ENCODE peak calls at places on chromosomes 3 and 15, in eight cellular contexts. H, A, Q, S, T, V, E and R are unnamed samples.

GRCh38 chr15:27328616-27329015 is 357.6 kb downstream of the GABRG3 start:
- DNase-seq in H (no peak), A (no peak), Q (no peak), S (no peak), T (no peak), V (no peak), E (no peak), R (no peak)

GRCh38 chr3:35394400-35394799 is 244.9 kb upstream of the ARPP21 start:
- DNase-seq in H (no peak), A (no peak), Q (no peak), S (no peak), T (no peak), V (no peak), E (no peak), R (no peak)

GRCh38 chr3:146473726-146474125 is 4.4 kb upstream of the PLSCR2 start:
- DNase-seq in H (peak), A (no peak), Q (no peak), S (no peak), T (no peak), V (no peak), E (no peak), R (no peak)

GRCh38 chr3:47534021-47534454 is 20.5 kb upstream of the ELP6 start:
- DNase-seq in H (no peak), A (no peak), Q (no peak), S (no peak), T (no peak), V (no peak), E (no peak), R (no peak)

GRCh38 chr3:142858043-142858442 is 30.8 kb downstream of the PCOLCE2 start:
- DNase-seq in H (no peak), A (no peak), Q (no peak), S (no peak), T (no peak), V (no peak), E (no peak), R (no peak)

GRCh38 chr3:8929860-8930259 is 33.4 kb downstream of the RAD18 start:
- DNase-seq in H (no peak), A (no peak), Q (no peak), S (no peak), T (no peak), V (no peak), E (no peak), R (no peak)

GRCh38 chr15:65583701-65584100 is 27.2 kb downstream of the INTS14 start:
- DNase-seq in H (peak), A (peak), Q (peak), S (peak), T (no peak), V (no peak), E (no peak), R (no peak)

GRCh38 chr3:32551087-32551486 is 19.6 kb downstream of the DYNC1LI1 start:
- DNase-seq in H (no peak), A (no peak), Q (no peak), S (no peak), T (no peak), V (no peak), E (no peak), R (no peak)

GRCh38 chr15:29656636-29657475 is 165.4 kb downstream of the TJP1 start:
- DNase-seq in H (no peak), A (no peak), Q (peak), S (peak), T (peak), V (no peak), E (no peak), R (peak)

GRCh38 chr3:14605070-14605469 is 46.5 kb upstream of the CCDC174 start:
- DNase-seq in H (peak), A (peak), Q (no peak), S (no peak), T (no peak), V (no peak), E (no peak), R (no peak)

GRCh38 chr3:170117134-170117533 is 64.4 kb downstream of the PHC3 start:
- DNase-seq in H (peak), A (peak), Q (peak), S (no peak), T (no peak), V (no peak), E (no peak), R (peak)

GRCh38 chr3:123818921-123819429 is 65.2 kb downstream of the MYLK start:
- DNase-seq in H (peak), A (no peak), Q (peak), S (no peak), T (no peak), V (no peak), E (no peak), R (no peak)

GRCh38 chr15:101240364-101240763 is 11.5 kb downstream of the CHSY1 start:
- DNase-seq in H (peak), A (peak), Q (peak), S (no peak), T (no peak), V (no peak), E (peak), R (no peak)

DNA sequence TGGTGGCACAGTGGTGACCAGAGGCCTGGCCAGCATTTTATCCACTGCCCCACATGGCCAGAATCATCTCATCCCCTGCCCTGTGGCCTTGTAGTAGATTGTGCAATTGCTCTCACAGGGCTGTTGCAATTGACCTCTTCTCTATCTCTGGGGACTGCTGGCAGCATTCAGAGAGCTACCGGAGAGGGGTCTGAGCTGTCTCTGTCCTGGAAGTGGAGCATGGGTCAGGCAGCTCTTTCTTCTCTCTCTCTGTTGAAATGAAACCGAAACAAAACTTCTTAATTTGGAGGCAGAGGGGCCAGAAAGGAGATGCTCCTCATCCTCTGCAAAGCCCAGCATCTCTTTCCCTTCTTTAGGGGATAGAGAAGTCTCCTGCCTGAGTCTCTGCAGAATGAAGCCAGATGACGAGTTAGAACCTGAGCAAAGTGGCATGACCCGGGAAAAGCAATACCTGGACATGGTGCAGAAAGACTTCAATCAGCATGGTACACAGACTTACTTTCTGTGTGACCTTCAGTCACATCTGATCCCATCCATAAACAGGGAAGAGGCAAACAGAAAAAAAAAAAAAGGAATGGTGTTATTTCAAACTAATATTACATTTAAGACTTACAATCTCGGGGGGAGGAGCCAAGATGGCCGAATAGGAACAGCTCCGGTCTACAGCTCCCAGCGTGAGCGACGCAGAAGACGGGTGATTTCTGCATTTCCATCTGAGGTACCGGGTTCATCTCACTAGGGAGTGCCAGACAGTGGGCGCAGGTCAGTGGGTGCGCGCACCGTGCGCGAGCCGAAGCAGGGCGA is 144.5 kb upstream of the BCL6 start:
- DNase-seq in H (peak), A (peak), Q (peak), S (no peak), T (no peak), V (no peak), E (peak), R (peak)
- H3K4me3 ChIP-seq in H (no peak), A (peak), Q (no peak), S (no peak), T (no peak), V (no peak), E (no peak), R (peak)

GRCh38 chr3:124883766-124884473 is 3.2 kb downstream of the ITGB5 start:
- DNase-seq in H (peak), A (no peak), Q (no peak), S (peak), T (no peak), V (no peak), E (no peak), R (no peak)

GRCh38 chr3:124882749-124883148 is 4.4 kb downstream of the ITGB5 start:
- DNase-seq in H (no peak), A (no peak), Q (no peak), S (peak), T (no peak), V (no peak), E (no peak), R (no peak)

GRCh38 chr3:124883191-124883747 is 3.9 kb downstream of the ITGB5 start:
- DNase-seq in H (no peak), A (no peak), Q (no peak), S (peak), T (no peak), V (no peak), E (no peak), R (no peak)

GRCh38 chr3:124879395-124879723 is 7.8 kb downstream of the ITGB5 start:
- DNase-seq in H (no peak), A (no peak), Q (no peak), S (no peak), T (no peak), V (no peak), E (no peak), R (no peak)

DNA sequence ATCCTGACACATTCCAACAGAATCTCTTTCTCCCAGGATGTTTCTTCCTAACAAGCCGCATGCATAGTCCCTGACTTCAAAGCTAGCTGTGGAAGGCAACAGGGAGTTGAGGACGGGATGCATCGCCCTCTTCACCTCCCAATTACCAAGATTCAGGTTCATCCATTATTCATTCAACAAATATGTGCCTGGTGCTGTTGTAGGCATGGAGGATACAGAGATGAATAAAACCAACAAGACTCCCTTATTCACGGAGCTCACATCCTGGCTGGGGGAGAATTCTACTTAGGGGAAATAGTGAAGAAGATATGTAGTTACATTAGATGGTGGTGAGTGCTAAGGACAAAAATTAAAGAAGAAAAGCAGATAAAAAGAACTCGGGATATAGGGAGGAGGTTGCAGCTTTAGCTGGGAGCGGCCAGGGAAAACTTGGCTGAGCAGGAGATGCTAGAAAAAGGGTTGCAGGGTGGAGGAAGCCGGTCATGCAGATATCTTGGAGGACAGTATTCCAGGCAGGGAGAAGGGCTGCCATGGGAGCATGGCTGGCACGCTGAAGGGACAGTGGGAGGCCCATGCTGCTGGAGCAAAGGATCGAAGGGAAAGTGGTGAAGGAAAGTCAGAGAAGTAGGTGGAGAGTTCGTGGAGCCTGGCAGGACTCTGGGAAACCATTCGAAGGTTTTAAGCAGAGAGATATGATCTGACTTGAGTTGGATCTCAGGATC is 5.0 kb downstream of the ITGB5 start:
- DNase-seq in H (no peak), A (no peak), Q (no peak), S (no peak), T (no peak), V (no peak), E (no peak), R (no peak)
- H3K4me3 ChIP-seq in H (no peak), A (no peak), Q (no peak), S (no peak), T (no peak), V (no peak), E (no peak), R (no peak)

GRCh38 chr3:194984624-194985023 is 286.3 kb downstream of the XXYLT1 start:
- DNase-seq in H (no peak), A (no peak), Q (no peak), S (no peak), T (no peak), V (no peak), E (no peak), R (no peak)
- H3K4me3 ChIP-seq in H (peak), A (peak), Q (peak), S (no peak), T (no peak), V (peak), E (peak), R (peak)

GRCh38 chr3:181712190-181712504 is 422 bp downstream of the SOX2 start:
- DNase-seq in H (no peak), A (no peak), Q (no peak), S (no peak), T (no peak), V (no peak), E (no peak), R (no peak)

GRCh38 chr3:181712505-181713299 is 977 bp downstream of the SOX2 start:
- DNase-seq in H (no peak), A (no peak), Q (no peak), S (no peak), T (no peak), V (no peak), E (no peak), R (no peak)

GRCh38 chr3:181715601-181716340 is 4.0 kb downstream of the SOX2 start:
- DNase-seq in H (no peak), A (no peak), Q (no peak), S (no peak), T (no peak), V (no peak), E (no peak), R (peak)

GRCh38 chr3:181713300-181713647 is 1.5 kb downstream of the SOX2 start:
- DNase-seq in H (no peak), A (no peak), Q (no peak), S (no peak), T (no peak), V (no peak), E (no peak), R (no peak)

GRCh38 chr3:181713673-181714270 is 2.0 kb downstream of the SOX2 start:
- DNase-seq in H (no peak), A (no peak), Q (no peak), S (no peak), T (no peak), V (no peak), E (no peak), R (no peak)
- H3K4me3 ChIP-seq in H (no peak), A (no peak), Q (no peak), S (peak), T (peak), V (peak), E (no peak), R (peak)

DNA sequence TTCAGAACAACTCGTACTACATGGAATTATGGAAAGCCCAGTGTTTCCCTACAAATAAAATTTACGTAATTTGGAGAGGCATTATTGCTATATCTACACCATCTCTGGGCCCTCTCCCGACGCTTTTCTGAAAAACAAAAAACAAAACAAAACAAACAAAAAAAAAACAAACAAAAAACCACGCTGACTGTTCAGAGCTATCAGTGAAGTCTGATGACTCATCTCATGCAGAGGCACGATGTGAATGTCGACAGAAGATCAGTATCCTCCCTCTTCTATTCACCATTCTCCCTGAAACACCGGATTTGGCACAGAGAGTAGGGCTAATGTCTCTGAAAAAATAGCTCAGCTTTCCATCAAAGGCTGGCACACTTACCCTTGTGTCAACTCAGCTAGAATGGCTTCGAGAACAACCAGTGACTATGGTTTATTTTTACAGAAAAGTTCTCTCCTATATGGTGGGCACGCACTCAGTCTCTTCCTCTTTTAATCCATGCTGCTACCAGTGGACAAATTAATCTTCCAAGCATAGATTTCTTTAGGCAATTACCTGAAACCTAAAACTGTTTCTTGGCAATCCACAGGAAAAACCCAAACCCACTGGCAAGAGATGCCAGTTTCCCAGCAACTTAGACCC is 1.5 kb downstream of the CRBN start:
- DNase-seq in H (peak), A (peak), Q (peak), S (no peak), T (no peak), V (no peak), E (no peak), R (no peak)
- H3K4me3 ChIP-seq in H (no peak), A (peak), Q (peak), S (peak), T (peak), V (no peak), E (peak), R (no peak)

GRCh38 chr3:125357837-125358236 is 17.3 kb downstream of the ZNF148 start:
- DNase-seq in H (no peak), A (no peak), Q (no peak), S (no peak), T (no peak), V (no peak), E (no peak), R (no peak)
- H3K4me3 ChIP-seq in H (peak), A (peak), Q (no peak), S (peak), T (peak), V (peak), E (peak), R (peak)

GRCh38 chr15:67119238-67119846 is 53.9 kb downstream of the SMAD3 start:
- DNase-seq in H (no peak), A (no peak), Q (no peak), S (no peak), T (no peak), V (no peak), E (peak), R (no peak)
- H3K4me3 ChIP-seq in H (no peak), A (no peak), Q (no peak), S (no peak), T (no peak), V (no peak), E (no peak), R (no peak)

DNA sequence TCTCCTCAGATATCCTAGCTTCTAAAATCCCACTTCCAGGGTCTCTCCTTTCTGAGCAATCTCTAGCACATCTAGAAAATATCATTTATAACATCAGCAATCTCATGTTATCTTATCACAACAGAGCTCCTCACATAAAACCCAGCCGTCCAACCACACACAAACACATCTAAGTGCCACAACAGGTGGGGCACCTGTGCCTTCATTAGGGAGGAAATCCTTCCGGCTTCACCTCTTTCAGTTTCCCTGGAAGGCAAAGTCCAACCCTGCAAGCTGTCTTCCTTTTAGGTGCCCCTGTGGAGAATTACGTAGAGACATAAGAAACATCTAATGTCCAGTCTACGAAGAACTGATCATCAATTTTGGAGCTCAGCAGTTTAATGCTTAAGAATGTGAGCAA is 1.6 kb downstream of the ZDHHC3 start:
- DNase-seq in H (no peak), A (no peak), Q (no peak), S (no peak), T (no peak), V (no peak), E (no peak), R (no peak)
- H3K4me3 ChIP-seq in H (peak), A (peak), Q (peak), S (peak), T (peak), V (peak), E (peak), R (no peak)

DNA sequence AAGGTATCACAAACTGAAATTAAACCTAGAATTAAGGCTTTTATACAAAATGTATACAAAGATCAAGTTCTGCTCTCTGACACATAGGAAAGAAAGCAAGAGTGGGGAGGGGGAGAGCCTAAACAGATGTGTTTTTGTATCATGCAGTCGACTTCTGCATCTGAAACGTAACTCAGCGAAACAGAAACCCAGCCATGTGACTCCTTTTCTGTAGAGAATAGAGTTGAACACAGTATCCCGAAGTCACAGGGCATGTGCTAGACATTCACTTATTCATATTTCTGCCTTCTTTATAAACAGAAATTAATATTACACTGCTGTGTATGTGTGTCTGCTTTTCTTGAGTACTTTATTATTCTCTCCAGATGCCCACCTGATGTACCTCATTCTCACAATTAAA is 121.0 kb downstream of the PDZRN3 start:
- DNase-seq in H (no peak), A (no peak), Q (no peak), S (no peak), T (no peak), V (no peak), E (no peak), R (no peak)
- H3K4me3 ChIP-seq in H (no peak), A (no peak), Q (no peak), S (no peak), T (no peak), V (no peak), E (peak), R (no peak)

DNA sequence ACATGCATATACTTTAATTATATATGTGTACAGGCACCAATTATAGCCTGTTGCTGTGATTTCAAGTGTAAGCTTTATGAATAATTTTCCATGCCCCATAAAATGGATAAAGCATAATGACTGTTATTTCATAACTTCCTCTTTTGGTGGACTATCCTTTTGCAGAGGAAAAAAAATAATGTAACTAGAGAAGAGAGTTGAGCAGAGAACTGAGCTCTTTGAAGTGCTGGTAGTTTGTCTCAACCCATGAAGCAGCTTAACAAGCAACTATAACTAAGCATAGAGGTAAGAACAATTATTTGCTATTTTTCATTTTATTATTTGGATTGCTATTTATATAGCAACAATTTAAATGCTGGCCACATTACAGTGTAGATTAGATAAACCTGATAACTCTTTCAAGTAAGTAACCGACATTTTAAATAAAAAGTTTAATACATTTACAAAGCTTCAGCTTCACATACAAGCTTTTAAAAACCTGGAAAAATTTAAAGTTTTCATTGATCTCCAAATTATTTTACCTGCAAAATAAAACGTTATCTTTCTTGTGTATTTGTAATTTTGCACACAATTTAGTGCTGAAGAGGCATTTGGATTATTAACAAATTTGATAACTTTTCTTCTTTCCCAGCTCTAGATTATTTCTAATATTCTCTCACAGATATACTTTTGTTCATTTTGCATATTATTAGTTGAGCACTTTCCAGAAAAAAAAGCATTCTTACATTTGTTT is 24.4 kb upstream of the MBNL1 start:
- DNase-seq in H (no peak), A (peak), Q (no peak), S (no peak), T (no peak), V (no peak), E (no peak), R (no peak)
- H3K4me3 ChIP-seq in H (no peak), A (peak), Q (no peak), S (no peak), T (no peak), V (peak), E (no peak), R (no peak)